ENCODE peak calls at places on chromosome 11, in five cellular contexts. F is GM04504; H is activated CD4-positive, alpha-beta T cell treated with anti-CD3 and anti-CD28 coated beads for 24 hours; C is suprapubic skin; R is tibial nerve. T is an unnamed sample.

GRCh38 chr11:45543808-45544422 is 121.5 kb downstream of the CHST1 start:
- DNase-seq in F (no peak), H (no peak), C (no peak), R (no peak), T (no peak)

GRCh38 chr11:32838505-32839274 is 9.0 kb downstream of the PRRG4 start:
- DNase-seq in F (no peak), H (no peak), C (no peak), R (no peak), T (no peak)

GRCh38 chr11:85967457-85967856 is 101.4 kb downstream of the PICALM start:
- DNase-seq in F (no peak), H (no peak), C (no peak), R (no peak), T (no peak)

GRCh38 chr11:22049276-22049675 is 143.6 kb upstream of the ANO5 start:
- DNase-seq in F (no peak), H (no peak), C (no peak), R (no peak), T (no peak)

GRCh38 chr11:12133539-12134238 is 23.3 kb downstream of the MICAL2 start:
- DNase-seq in F (no peak), H (no peak), C (no peak), R (no peak), T (no peak)

GRCh38 chr11:93895106-93895862 is 44.9 kb upstream of the VSTM5 start:
- DNase-seq in F (peak), H (no peak), C (no peak), R (no peak), T (no peak)

GRCh38 chr11:62324738-62325556 is 12.3 kb upstream of the ASRGL1 start:
- DNase-seq in F (no peak), H (peak), C (no peak), R (no peak), T (no peak)

GRCh38 chr11:22192289-22192641 is 620 bp upstream of the ANO5 start:
- DNase-seq in F (no peak), H (no peak), C (no peak), R (no peak), T (no peak)

GRCh38 chr11:5536482-5536881 is 11.9 kb downstream of the OR52H1 start:
- DNase-seq in F (no peak), H (no peak), C (no peak), R (no peak), T (no peak)

GRCh38 chr11:112229746-112230433 is 3.7 kb downstream of the PTS start:
- DNase-seq in F (peak), H (no peak), C (no peak), R (no peak), T (no peak)

GRCh38 chr11:112728288-112728687 is 232.9 kb upstream of the NCAM1 start:
- DNase-seq in F (no peak), H (no peak), C (no peak), R (no peak), T (no peak)

GRCh38 chr11:702731-703461 is 3.1 kb upstream of the EPS8L2 start:
- DNase-seq in F (no peak), H (no peak), C (peak), R (no peak), T (no peak)

GRCh38 chr11:9109858-9110731 is 18.7 kb upstream of the SCUBE2 start:
- DNase-seq in F (no peak), H (no peak), C (no peak), R (no peak), T (no peak)

GRCh38 chr11:10485646-10486045 is 30.6 kb downstream of the AMPD3 start:
- DNase-seq in F (no peak), H (no peak), C (peak), R (no peak), T (no peak)

GRCh38 chr11:121767433-121767832 is 314.7 kb upstream of the SORL1-AS1 start:
- DNase-seq in F (no peak), H (no peak), C (no peak), R (no peak), T (no peak)

GRCh38 chr11:2790581-2790925 is 90.8 kb upstream of the KCNQ1OT1 start:
- DNase-seq in F (no peak), H (no peak), C (no peak), R (no peak), T (no peak)

GRCh38 chr11:10387209-10388083 is 67.6 kb upstream of the AMPD3 start:
- DNase-seq in F (peak), H (no peak), C (peak), R (peak), T (no peak)

GRCh38 chr11:126544311-126545056 is 189.0 kb downstream of the ST3GAL4 start:
- DNase-seq in F (peak), H (no peak), C (no peak), R (no peak), T (peak)

GRCh38 chr11:113242060-113242459 is 72.3 kb upstream of the TTC12 start:
- DNase-seq in F (no peak), H (no peak), C (no peak), R (no peak), T (no peak)

GRCh38 chr11:66454828-66455227 is 11.9 kb upstream of the PELI3 start:
- DNase-seq in F (no peak), H (no peak), C (no peak), R (no peak), T (no peak)

GRCh38 chr11:119115484-119116234 is 5.7 kb upstream of the HINFP start:
- DNase-seq in F (no peak), H (no peak), C (peak), R (peak), T (no peak)

GRCh38 chr11:134753805-134754130 is 341.7 kb upstream of the B3GAT1 start:
- DNase-seq in F (no peak), H (no peak), C (no peak), R (no peak), T (no peak)

GRCh38 chr11:22624742-22625447 is 728 bp downstream of the FANCF start:
- DNase-seq in F (peak), H (peak), C (no peak), R (no peak), T (peak)

GRCh38 chr11:130209944-130210854 is 50.6 kb downstream of the ST14 start:
- DNase-seq in F (no peak), H (no peak), C (peak), R (no peak), T (no peak)

GRCh38 chr11:124405611-124406010 is 6.8 kb upstream of the OR8B3 start:
- DNase-seq in F (no peak), H (no peak), C (no peak), R (no peak), T (no peak)

GRCh38 chr11:30345644-30346043 is 22.7 kb downstream of the ARL14EP start:
- DNase-seq in F (no peak), H (no peak), C (no peak), R (no peak), T (no peak)

GRCh38 chr11:127859941-127860354 is 727.4 kb downstream of the ETS1 start:
- DNase-seq in F (no peak), H (no peak), C (no peak), R (no peak), T (no peak)

GRCh38 chr11:15867886-15868285 is 488.5 kb downstream of the SOX6 start:
- DNase-seq in F (no peak), H (no peak), C (no peak), R (no peak), T (no peak)

GRCh38 chr11:2445107-2445947 is 519 bp downstream of the KCNQ1 start:
- DNase-seq in F (no peak), H (no peak), C (peak), R (no peak), T (no peak)

GRCh38 chr11:69444381-69445130 is 36.9 kb upstream of the LINC01488 start:
- DNase-seq in F (peak), H (no peak), C (no peak), R (peak), T (no peak)

GRCh38 chr11:73761403-73761945 is 600 bp upstream of the RAB6A start:
- DNase-seq in F (no peak), H (no peak), C (no peak), R (no peak), T (no peak)

GRCh38 chr11:13102865-13103539 is 93.9 kb downstream of the RASSF10 start:
- DNase-seq in F (no peak), H (no peak), C (no peak), R (no peak), T (no peak)

T was measured in NCI-H2081 treated with DMSO at 0.1 percent for 48 hours.